ENCODE peak calls at places on chromosomes 16 and 17, in eight cellular contexts. S, B, G, E, F, U, Z and V are unnamed samples.

GRCh38 chr16:19718624-19718965 is 524 bp downstream of the IQCK start:
- DNase-seq in S (no peak), U (no peak), Z (no peak), F (no peak), B (no peak), E (no peak), G (no peak), V (no peak)

GRCh38 chr16:11005611-11005975 is 61.2 kb downstream of the CLEC16A start:
- DNase-seq in U (no peak), F (no peak), Z (no peak), B (no peak), G (no peak), S (no peak), E (no peak), V (no peak)

GRCh38 chr17:55420776-55421178 is 858 bp downstream of the MMD start:
- DNase-seq in F (peak; percentile 22), G (peak; percentile 72), S (no peak), B (peak; percentile 55), Z (no peak), U (peak; percentile 30), E (peak; percentile 92), V (no peak)

GRCh38 chr17:61574542-61575351 is 16.3 kb downstream of the NACA2 start:
- DNase-seq in E (no peak), S (peak; percentile 63), Z (no peak), F (no peak), G (no peak), B (no peak), U (peak; percentile 62), V (no peak)

GRCh38 chr16:57192720-57193486 is 6.8 kb downstream of the RSPRY1 start:
- DNase-seq in B (no peak), S (no peak), G (no peak), E (no peak), Z (no peak), U (no peak), F (no peak), V (no peak)

GRCh38 chr17:68295086-68295485 is 3.8 kb downstream of the ARSG start:
- DNase-seq in Z (no peak), U (no peak), F (no peak), B (no peak), E (no peak), G (no peak), S (no peak), V (no peak)

GRCh38 chr16:8858994-8859912 is 9.6 kb downstream of the CARHSP1 start:
- DNase-seq in B (no peak), Z (no peak), G (no peak), S (no peak), E (no peak), U (no peak), F (no peak), V (no peak)

GRCh38 chr17:80892900-80893603 is 98.6 kb upstream of the CHMP6 start:
- DNase-seq in B (peak; percentile 76), S (peak; percentile 74), E (no peak), U (no peak), Z (no peak), G (no peak), F (peak; percentile 45), V (no peak)

GRCh38 chr16:23072084-23072599 is 77.1 kb downstream of the USP31 start:
- DNase-seq in Z (peak; percentile 31), F (no peak), S (peak; percentile 32), G (peak; percentile 80), E (no peak), U (peak; percentile 72), B (no peak), V (no peak)

GRCh38 chr17:80330276-80330675 is 69.6 kb downstream of the RNF213 start:
- DNase-seq in E (no peak), S (no peak), G (no peak), U (no peak), B (no peak), Z (no peak), F (no peak), V (no peak)

GRCh38 chr17:57755479-57756070 is 10.5 kb upstream of the CCDC182 start:
- DNase-seq in G (no peak), S (no peak), Z (no peak), B (no peak), E (no peak), U (no peak), F (no peak), V (no peak)

GRCh38 chr17:74773871-74774286 is 2.3 kb downstream of the NAT9 start:
- DNase-seq in F (no peak), U (no peak), Z (no peak), G (no peak), S (no peak), B (no peak), E (no peak), V (no peak)

GRCh38 chr17:36505171-36505570 is 18.7 kb downstream of the ZNHIT3 start:
- DNase-seq in B (no peak), U (no peak), E (peak; percentile 68), S (no peak), Z (no peak), F (no peak), G (no peak), V (no peak)